ENCODE peak calls at places on chromosomes 16 and 17, in nine cellular contexts. S, Q, Y, U, G, P, X, H and W are unnamed samples.

GRCh38 chr16:72963921-72964320 is 84.0 kb downstream of the ZFHX3 start:
- DNase-seq in S (no peak), Q (peak; percentile 59), Y (no peak), U (no peak), G (no peak), P (no peak), X (no peak), H (no peak), W (no peak)

GRCh38 chr16:54199486-54200160 is 87.0 kb downstream of the IRX3 start:
- DNase-seq in S (no peak), Q (no peak), Y (no peak), U (no peak), G (no peak), P (no peak), X (no peak), H (no peak), W (no peak)

GRCh38 chr17:50283246-50283645 is 9.0 kb downstream of the TMEM92 start:
- DNase-seq in S (no peak), Q (no peak), Y (no peak), U (no peak), G (no peak), P (no peak), X (no peak), H (no peak), W (no peak)

GRCh38 chr16:73031155-73031866 is 16.6 kb downstream of the ZFHX3 start:
- DNase-seq in S (no peak), Q (peak; percentile 46), Y (no peak), U (no peak), G (no peak), P (no peak), X (no peak), H (no peak), W (no peak)

GRCh38 chr16:31301708-31302400 is 42.1 kb downstream of the ITGAM start:
- DNase-seq in S (peak; percentile 35), Q (peak; percentile 11), Y (no peak), U (no peak), G (no peak), P (peak; percentile 49), X (peak; percentile 23), H (no peak), W (no peak)

GRCh38 chr16:87201052-87201451 is 116.1 kb downstream of the C16orf95 start:
- DNase-seq in S (peak; percentile 50), Q (peak; percentile 89), Y (peak; percentile 33), U (no peak), G (peak; percentile 27), P (peak; percentile 59), X (no peak), H (no peak), W (no peak)

GRCh38 chr17:45425125-45425983 is 7.3 kb downstream of the ARHGAP27 start:
- DNase-seq in S (peak; percentile 94), Q (peak; percentile 57), Y (no peak), U (no peak), G (peak; percentile 89), P (peak; percentile 91), X (peak; percentile 93), H (no peak), W (peak; percentile 76)

GRCh38 chr16:10579965-10580918 is at the start of gene EMP2:
- DNase-seq in S (peak; percentile 57), Q (peak; percentile 50), Y (peak; percentile 88), U (no peak), G (peak; percentile 81), P (peak; percentile 78), X (peak; percentile 87), H (no peak), W (peak; percentile 61)

GRCh38 chr17:69551212-69552010 is 136.9 kb downstream of the MAP2K6 start:
- DNase-seq in S (peak; percentile 81), Q (no peak), Y (no peak), U (no peak), G (no peak), P (peak; percentile 81), X (no peak), H (no peak), W (no peak)

GRCh38 chr17:59001158-59001814 is 105.4 kb downstream of the TRIM37 start:
- DNase-seq in S (peak; percentile 72), Q (peak; percentile 12), Y (no peak), U (peak; percentile 38), G (peak; percentile 39), P (peak; percentile 75), X (peak; percentile 51), H (peak; percentile 22), W (no peak)

GRCh38 chr16:89246383-89246902 is 28.9 kb downstream of the ZNF778 start:
- DNase-seq in S (no peak), Q (no peak), Y (no peak), U (no peak), G (no peak), P (no peak), X (no peak), H (no peak), W (no peak)

GRCh38 chr16:3965306-3965705 is 84.8 kb upstream of the CREBBP start:
- DNase-seq in S (no peak), Q (no peak), Y (no peak), U (no peak), G (no peak), P (no peak), X (no peak), H (no peak), W (no peak)

GRCh38 chr17:4785311-4786110 is 653 bp downstream of the VMO1 start:
- DNase-seq in S (no peak), Q (no peak), Y (no peak), U (no peak), G (no peak), P (no peak), X (no peak), H (no peak), W (no peak)

GRCh38 chr17:17950347-17950746 is 21.9 kb downstream of the TOM1L2 start:
- DNase-seq in S (no peak), Q (no peak), Y (no peak), U (no peak), G (no peak), P (no peak), X (no peak), H (no peak), W (no peak)

GRCh38 chr17:48374650-48375230 is 55.3 kb downstream of the SKAP1 start:
- DNase-seq in S (peak; percentile 11), Q (peak; percentile 1), Y (no peak), U (no peak), G (peak; percentile 42), P (peak; percentile 22), X (peak; percentile 85), H (peak; percentile 25), W (no peak)
- TF ChIP-seq CTCF in S (peak; percentile 56), Q (peak; percentile 67), Y (no peak), U (peak; percentile 10), G (peak; percentile 57), P (peak; percentile 45), X (peak; percentile 93), H (peak; percentile 56), W (no peak)

GRCh38 chr17:14886200-14886739 is 378.9 kb downstream of the PMP22 start:
- DNase-seq in S (peak; percentile 69), Q (peak; percentile 52), Y (no peak), U (no peak), G (no peak), P (peak; percentile 72), X (peak; percentile 74), H (no peak), W (no peak)
- TF ChIP-seq CTCF in S (peak; percentile 32), Q (peak; percentile 74), Y (no peak), U (no peak), G (peak; percentile 14), P (peak; percentile 27), X (peak; percentile 73), H (no peak), W (no peak)

GRCh38 chr17:39675390-39676082 is 7.3 kb downstream of the PNMT start:
- DNase-seq in S (no peak), Q (no peak), Y (no peak), U (no peak), G (no peak), P (no peak), X (no peak), H (no peak), W (no peak)

GRCh38 chr17:39674179-39674578 is 5.9 kb downstream of the PNMT start:
- DNase-seq in S (no peak), Q (no peak), Y (no peak), U (no peak), G (no peak), P (no peak), X (no peak), H (no peak), W (no peak)

GRCh38 chr17:39673335-39674081 is 5.3 kb downstream of the PNMT start:
- DNase-seq in S (no peak), Q (no peak), Y (no peak), U (no peak), G (no peak), P (no peak), X (no peak), H (no peak), W (no peak)

GRCh38 chr17:39676198-39676819 is 8.1 kb downstream of the PNMT start:
- DNase-seq in S (peak; percentile 35), Q (no peak), Y (no peak), U (no peak), G (peak; percentile 62), P (peak; percentile 44), X (no peak), H (peak; percentile 61), W (no peak)

DNA sequence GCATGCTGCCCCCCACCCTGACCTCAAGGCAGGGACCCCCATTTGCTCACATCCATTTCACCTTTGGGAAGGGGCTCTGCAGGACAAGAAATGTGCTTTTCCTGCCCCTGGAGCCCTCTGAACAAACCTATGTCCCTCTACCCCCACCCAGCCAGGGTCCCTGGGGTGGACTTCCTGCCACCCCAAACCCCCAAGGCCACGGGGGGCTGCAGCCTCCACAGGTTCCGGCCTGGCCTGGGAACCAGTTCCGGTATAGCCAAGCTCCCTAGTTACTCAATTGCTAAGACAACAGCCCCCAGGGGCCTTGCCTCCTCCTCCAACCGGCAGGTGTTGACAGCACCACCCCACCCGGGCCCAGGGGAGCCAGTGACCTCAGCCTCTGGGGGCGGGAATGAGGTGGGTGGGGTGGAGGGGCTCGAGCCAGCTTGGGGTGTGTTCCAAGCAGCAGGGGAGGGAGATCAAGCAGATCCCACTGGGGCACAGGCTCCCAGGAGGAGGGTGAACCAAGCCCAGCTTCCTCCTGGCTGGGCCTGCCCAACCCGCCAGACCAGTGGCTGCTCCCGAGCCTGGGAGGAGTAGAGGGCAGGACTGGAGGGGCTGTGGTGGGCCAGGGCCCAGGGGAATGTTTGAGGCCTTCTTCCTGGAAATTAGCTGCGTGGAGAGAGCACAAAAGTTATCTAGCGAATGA is 6.6 kb downstream of the PNMT start:
- DNase-seq in S (peak; percentile 49), Q (no peak), Y (no peak), U (no peak), G (peak; percentile 58), P (peak; percentile 51), X (no peak), H (no peak), W (no peak)
- TF ChIP-seq CTCF in S (no peak), Q (no peak), Y (no peak), U (no peak), G (no peak), P (no peak), X (no peak), H (no peak), W (no peak)

DNA sequence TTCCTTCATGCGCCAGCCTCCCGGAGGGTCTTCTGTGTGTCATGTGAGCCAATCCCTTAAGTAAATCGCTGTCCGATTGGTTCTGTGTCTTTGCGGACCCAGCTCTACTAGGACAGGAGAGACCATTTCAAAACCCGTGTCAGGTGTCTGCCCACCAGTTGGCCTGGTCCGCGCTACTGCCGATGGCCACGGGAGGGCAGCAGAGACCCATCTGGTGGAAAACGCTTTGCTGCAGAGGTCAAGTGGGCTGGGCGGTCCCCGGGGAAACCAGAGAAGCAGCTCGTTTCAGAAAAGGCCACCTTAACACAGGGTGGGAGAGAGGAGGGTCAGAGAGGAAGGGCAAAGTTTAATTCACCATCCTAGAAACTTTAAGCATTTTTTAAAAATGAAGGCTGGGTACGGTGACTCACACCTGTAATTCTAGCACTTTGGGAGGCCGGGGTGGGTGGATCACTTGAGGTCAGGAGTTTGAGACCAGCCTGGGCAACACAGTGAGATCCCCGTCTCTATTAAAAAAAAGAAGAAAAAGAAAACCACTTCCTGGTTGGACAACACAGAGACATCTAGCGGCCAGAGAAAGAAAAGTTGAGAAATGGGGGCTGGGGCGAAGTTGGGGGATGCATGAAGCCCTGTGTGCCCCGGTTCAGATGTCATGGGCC is 2.8 kb upstream of the CIBAR2 start:
- DNase-seq in S (peak; percentile 62), Q (peak; percentile 69), Y (peak; percentile 91), U (no peak), G (peak; percentile 93), P (peak; percentile 70), X (peak; percentile 95), H (peak; percentile 86), W (peak; percentile 74)
- TF ChIP-seq CTCF in S (peak; percentile 98), Q (peak; percentile 97), Y (peak; percentile 99), U (peak; percentile 97), G (peak; percentile 98), P (peak; percentile 99), X (peak; percentile 97), H (peak; percentile 85), W (peak; percentile 93)